ENCODE peak calls at places on chromosome 11, in six cellular contexts. M, R, O, I, S and N are unnamed samples.

GRCh38 chr11:116607027-116607426 is 165.8 kb downstream of the BUD13 start:
- DNase-seq in M (no peak), R (no peak), O (no peak), I (no peak), S (no peak), N (no peak)

GRCh38 chr11:95299078-95299611 is 68.1 kb upstream of the SESN3 start:
- DNase-seq in M (no peak), R (no peak), O (peak), I (peak), S (no peak), N (peak)

GRCh38 chr11:105860105-105860504 is 161.9 kb downstream of the MSANTD4 start:
- DNase-seq in M (no peak), R (no peak), O (no peak), I (no peak), S (no peak), N (no peak)

GRCh38 chr11:95531116-95531515 is 258.5 kb downstream of the FAM76B start:
- DNase-seq in M (no peak), R (no peak), O (no peak), I (no peak), S (no peak), N (no peak)

GRCh38 chr11:125872138-125872491 is 15.4 kb upstream of the HYLS1 start:
- DNase-seq in M (no peak), R (no peak), O (no peak), I (no peak), S (no peak), N (no peak)

GRCh38 chr11:130474637-130475400 is 26.4 kb downstream of the ADAMTS15 start:
- DNase-seq in M (no peak), R (no peak), O (no peak), I (no peak), S (no peak), N (no peak)

GRCh38 chr11:2508793-2509192 is 64.0 kb downstream of the KCNQ1 start:
- DNase-seq in M (no peak), R (no peak), O (no peak), I (no peak), S (no peak), N (no peak)

GRCh38 chr11:1233351-1234053 is 10.6 kb downstream of the MUC5B start:
- DNase-seq in M (no peak), R (no peak), O (no peak), I (peak), S (no peak), N (no peak)

GRCh38 chr11:24678956-24679355 is 182.1 kb downstream of the LUZP2 start:
- DNase-seq in M (no peak), R (no peak), O (no peak), I (no peak), S (no peak), N (no peak)

GRCh38 chr11:2533642-2534115 is 88.9 kb downstream of the KCNQ1 start:
- DNase-seq in M (peak), R (peak), O (no peak), I (peak), S (peak), N (no peak)

GRCh38 chr11:126407682-126408288 is 52.3 kb downstream of the ST3GAL4 start:
- DNase-seq in M (no peak), R (no peak), O (no peak), I (no peak), S (no peak), N (no peak)

GRCh38 chr11:105000167-105000566 is 22.8 kb downstream of the CASP5 start:
- DNase-seq in M (no peak), R (no peak), O (peak), I (no peak), S (peak), N (no peak)

GRCh38 chr11:64894070-64894811 is 15.8 kb upstream of the EHD1 start:
- DNase-seq in M (peak), R (peak), O (peak), I (peak), S (no peak), N (peak)

GRCh38 chr11:79082920-79083319 is 357.9 kb downstream of the TENM4 start:
- DNase-seq in M (no peak), R (no peak), O (no peak), I (no peak), S (no peak), N (no peak)

GRCh38 chr11:14223636-14224035 is 135.3 kb downstream of the RRAS2 start:
- DNase-seq in M (no peak), R (no peak), O (no peak), I (no peak), S (no peak), N (no peak)

GRCh38 chr11:33207408-33207985 is 46.2 kb upstream of the CSTF3 start:
- DNase-seq in M (no peak), R (no peak), O (no peak), I (no peak), S (no peak), N (no peak)

GRCh38 chr11:13362596-13363109 is 85.1 kb downstream of the BMAL1 start:
- DNase-seq in M (no peak), R (no peak), O (no peak), I (no peak), S (no peak), N (no peak)

GRCh38 chr11:63613517-63614135 is 607 bp downstream of the PLAAT3 start:
- DNase-seq in M (peak), R (peak), O (peak), I (peak), S (no peak), N (peak)

GRCh38 chr11:83990160-83990733 is 704.1 kb upstream of the CCDC90B start:
- DNase-seq in M (no peak), R (no peak), O (no peak), I (no peak), S (no peak), N (no peak)

GRCh38 chr11:66624450-66624849 is 8.0 kb downstream of the RBM14 start:
- DNase-seq in M (no peak), R (no peak), O (no peak), I (no peak), S (no peak), N (no peak)

GRCh38 chr11:68441466-68442230 is 18.9 kb upstream of the PPP6R3 start:
- DNase-seq in M (no peak), R (no peak), O (no peak), I (no peak), S (no peak), N (no peak)

GRCh38 chr11:47532597-47533213 is 20.2 kb downstream of the CELF1 start:
- DNase-seq in M (no peak), R (no peak), O (no peak), I (no peak), S (no peak), N (no peak)

GRCh38 chr11:76769645-76770586 is 13.2 kb upstream of the TSKU start:
- DNase-seq in M (no peak), R (no peak), O (no peak), I (no peak), S (no peak), N (no peak)

GRCh38 chr11:115141221-115141620 is 363.0 kb downstream of the CADM1 start:
- DNase-seq in M (no peak), R (no peak), O (no peak), I (no peak), S (no peak), N (no peak)

GRCh38 chr11:15286465-15286864 is 171.7 kb downstream of the INSC start:
- DNase-seq in M (no peak), R (no peak), O (no peak), I (no peak), S (no peak), N (no peak)

GRCh38 chr11:75159081-75159953 is 8.4 kb downstream of the SLCO2B1 start:
- DNase-seq in M (no peak), R (no peak), O (no peak), I (no peak), S (no peak), N (no peak)

GRCh38 chr11:131980878-131981668 is 610.7 kb downstream of the NTM start:
- DNase-seq in M (no peak), R (no peak), O (no peak), I (no peak), S (no peak), N (no peak)

GRCh38 chr11:3077846-3078440 is 20.7 kb upstream of the CARS1 start:
- DNase-seq in M (no peak), R (no peak), O (no peak), I (no peak), S (no peak), N (no peak)

GRCh38 chr11:103091441-103091809 is 535 bp downstream of the DCUN1D5 start:
- DNase-seq in M (peak), R (peak), O (no peak), I (peak), S (no peak), N (peak)

GRCh38 chr11:93567406-93567819 is 24.2 kb upstream of the SMCO4 start:
- DNase-seq in M (no peak), R (no peak), O (no peak), I (no peak), S (no peak), N (no peak)

GRCh38 chr11:94638278-94638901 is 71.2 kb downstream of the PIWIL4 start:
- DNase-seq in M (no peak), R (no peak), O (no peak), I (no peak), S (no peak), N (no peak)

GRCh38 chr11:113447621-113448310 is 27.4 kb downstream of the DRD2 start:
- DNase-seq in M (no peak), R (peak), O (no peak), I (no peak), S (no peak), N (peak)

GRCh38 chr11:4636962-4637661 is at the start of gene OR51D1:
- DNase-seq in M (peak), R (peak), O (peak), I (peak), S (peak), N (peak)

GRCh38 chr11:66559141-66559861 is 9.1 kb downstream of the CTSF start:
- DNase-seq in M (no peak), R (peak), O (no peak), I (no peak), S (no peak), N (no peak)

GRCh38 chr11:29173660-29174062 is 843.2 kb downstream of the KCNA4 start:
- DNase-seq in M (no peak), R (no peak), O (no peak), I (no peak), S (peak), N (no peak)

GRCh38 chr11:74749965-74750296 is 1.3 kb downstream of the RNF169 start:
- DNase-seq in M (no peak), R (peak), O (no peak), I (no peak), S (no peak), N (no peak)

GRCh38 chr11:65429724-65430405 is 7.3 kb downstream of the NEAT1 start:
- DNase-seq in M (peak), R (peak), O (peak), I (no peak), S (no peak), N (peak)

GRCh38 chr11:108871152-108871551 is 206.3 kb downstream of the DDX10 start:
- DNase-seq in M (no peak), R (peak), O (no peak), I (no peak), S (no peak), N (no peak)

GRCh38 chr11:27977031-27977430 is 130.9 kb downstream of the KIF18A start:
- DNase-seq in M (no peak), R (no peak), O (no peak), I (no peak), S (peak), N (no peak)